ENCODE peak calls at places on chromosome X, in eight cellular contexts. M is GM06990, V is mucosa of descending colon, S is transverse colon, W is heart right ventricle, O is astrocyte of the spinal cord, B is fibroblast of mammary gland, C is A673. Z is an unnamed sample.

GRCh38 chrX:38458071-38458470 is 103.3 kb upstream of the TSPAN7 start:
- DNase-seq in C (peak; percentile 6), V (peak; percentile 15), W (no peak), B (peak; percentile 3), S (no peak), O (no peak), M (no peak), Z (no peak)

GRCh38 chrX:154805696-154806091 is 409 bp upstream of the MPP1 start:
- DNase-seq in O (peak; percentile 22), W (no peak), M (no peak), V (no peak), B (peak; percentile 16), S (no peak), C (peak; percentile 3), Z (no peak)

GRCh38 chrX:150692296-150692695 is 900 bp upstream of the MTMR1 start:
- DNase-seq in V (no peak), W (no peak), M (no peak), S (no peak), C (no peak), O (no peak), B (no peak), Z (no peak)

GRCh38 chrX:16822723-16823122 is 36.5 kb downstream of the TXLNG start:
- DNase-seq in M (no peak), W (no peak), O (peak; percentile 76), C (no peak), B (peak; percentile 85), V (no peak), S (no peak), Z (no peak)

GRCh38 chrX:6904178-6904577 is 243.3 kb upstream of the STS start:
- DNase-seq in O (no peak), V (no peak), C (no peak), S (no peak), M (no peak), W (no peak), B (no peak), Z (no peak)

GRCh38 chrX:47273011-47273730 is 40.4 kb downstream of the USP11 start:
- DNase-seq in V (no peak), B (no peak), C (no peak), M (no peak), O (no peak), W (no peak), S (no peak), Z (no peak)

GRCh38 chrX:40168183-40169015 is 70.6 kb upstream of the BCOR start:
- DNase-seq in V (no peak), M (no peak), O (no peak), W (no peak), S (no peak), B (no peak), C (no peak), Z (no peak)

GRCh38 chrX:46125139-46125538 is 420.1 kb downstream of the ZNF674 start:
- DNase-seq in M (no peak), C (peak; percentile 3), B (peak; percentile 27), W (no peak), S (no peak), O (peak; percentile 1), V (no peak), Z (no peak)

GRCh38 chrX:110182362-110182761 is 135.5 kb downstream of the AMMECR1 start:
- DNase-seq in V (no peak), C (no peak), W (no peak), O (no peak), B (peak; percentile 72), M (no peak), S (no peak), Z (no peak)

GRCh38 chrX:24647257-24648058 is at the start of gene PCYT1B:
- DNase-seq in V (peak; percentile 34), O (peak; percentile 69), B (peak; percentile 54), S (peak; percentile 40), W (peak; percentile 45), M (peak; percentile 26), C (peak; percentile 81), Z (no peak)

GRCh38 chrX:124426273-124426672 is 79.9 kb downstream of the SH2D1A start:
- DNase-seq in W (no peak), O (no peak), B (no peak), V (no peak), C (no peak), S (no peak), M (no peak), Z (no peak)

GRCh38 chrX:128698528-128698927 is 646.3 kb upstream of the ACTRT1 start:
- DNase-seq in M (no peak), S (no peak), C (peak; percentile 30), O (no peak), V (no peak), W (no peak), B (peak; percentile 0), Z (no peak)

GRCh38 chrX:140765043-140765784 is 55.7 kb downstream of the LINC00632 start:
- DNase-seq in W (no peak), C (no peak), S (no peak), M (no peak), V (no peak), O (peak; percentile 38), B (peak; percentile 65), Z (no peak)

GRCh38 chrX:104135677-104136076 is 21.1 kb downstream of the SLC25A53 start:
- DNase-seq in B (no peak), V (no peak), M (no peak), C (no peak), S (no peak), W (no peak), O (peak; percentile 3), Z (no peak)

GRCh38 chrX:53447441-53447840 is 13.3 kb upstream of the HSD17B10 start:
- DNase-seq in V (no peak), B (no peak), M (no peak), C (no peak), W (no peak), O (no peak), S (no peak), Z (no peak)

GRCh38 chrX:10125248-10125615 is 31.5 kb upstream of the CLCN4 start:
- DNase-seq in O (no peak), B (no peak), W (no peak), V (no peak), C (no peak), S (no peak), M (no peak), Z (no peak)

GRCh38 chrX:114611018-114611619 is 27.2 kb downstream of the HTR2C start:
- DNase-seq in S (peak; percentile 14), B (peak; percentile 63), O (peak; percentile 44), V (peak; percentile 40), C (peak; percentile 61), M (peak; percentile 3), W (no peak), Z (peak; percentile 1)

GRCh38 chrX:10457092-10457491 is 163.3 kb downstream of the MID1 start:
- DNase-seq in O (no peak), V (no peak), B (peak; percentile 68), W (no peak), C (no peak), S (no peak), M (no peak), Z (no peak)

GRCh38 chrX:138908577-138908976 is 197.1 kb upstream of the FGF13 start:
- DNase-seq in S (no peak), M (no peak), W (no peak), V (no peak), B (peak; percentile 22), C (no peak), O (no peak), Z (no peak)

GRCh38 chrX:49919617-49920016 is 2.8 kb upstream of the CLCN5 start:
- DNase-seq in O (peak; percentile 28), S (peak; percentile 22), W (peak; percentile 8), M (no peak), V (peak; percentile 33), C (peak; percentile 58), B (peak; percentile 45), Z (no peak)

GRCh38 chrX:63961964-63962363 is 176.9 kb upstream of the ARHGEF9 start:
- DNase-seq in B (no peak), V (no peak), C (no peak), W (no peak), S (no peak), O (no peak), M (no peak), Z (no peak)

DNA sequence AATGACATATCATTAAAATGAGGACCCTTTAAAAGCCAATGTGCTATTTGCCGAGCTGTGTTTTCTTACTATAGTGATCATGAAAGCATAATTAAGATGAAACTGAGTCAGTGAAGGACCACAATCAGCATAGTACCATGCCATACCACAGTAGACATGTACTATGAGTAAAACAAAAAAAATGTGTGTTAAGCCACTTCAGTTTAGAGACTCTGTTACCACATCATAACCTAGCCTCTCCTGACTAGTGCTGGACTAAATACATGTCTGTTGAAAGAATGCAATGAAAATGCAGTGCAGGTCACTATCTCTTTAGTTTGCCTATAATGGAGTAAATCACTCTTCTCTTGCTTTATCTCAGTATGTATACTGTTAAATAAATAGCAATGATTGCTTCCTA is 12.3 kb upstream of the DDX53 start:
- DNase-seq in M (no peak), O (peak; percentile 23), B (peak; percentile 10), S (no peak), C (no peak), V (no peak), W (no peak), Z (no peak)
- TF ChIP-seq CTCF in M (no peak), O (no peak), B (no peak), S (no peak), C (no peak), V (no peak), W (no peak), Z (no peak)

GRCh38 chrX:131827935-131828334 is 195.2 kb upstream of the STK26 start:
- DNase-seq in O (peak; percentile 20), B (no peak), C (peak; percentile 75), W (no peak), M (peak; percentile 33), V (no peak), S (no peak), Z (no peak)

GRCh38 chrX:131816551-131817136 is 206.5 kb upstream of the STK26 start:
- DNase-seq in B (peak; percentile 75), C (no peak), V (peak; percentile 61), W (no peak), M (peak; percentile 78), O (peak; percentile 85), S (peak; percentile 87), Z (no peak)

GRCh38 chrX:131826572-131826971 is 196.5 kb upstream of the STK26 start:
- DNase-seq in C (no peak), W (no peak), S (no peak), M (no peak), O (no peak), B (no peak), V (no peak), Z (no peak)

GRCh38 chrX:131818297-131818936 is 204.7 kb upstream of the STK26 start:
- DNase-seq in O (no peak), V (no peak), W (no peak), C (no peak), S (no peak), B (no peak), M (no peak), Z (no peak)

GRCh38 chrX:131821945-131822622 is 201.0 kb upstream of the STK26 start:
- DNase-seq in O (peak; percentile 86), V (no peak), C (peak; percentile 80), B (peak; percentile 80), W (no peak), M (peak; percentile 67), S (peak; percentile 84), Z (no peak)
- H3K4me3 ChIP-seq in O (peak overlapping the region; percentile 44), V (no peak overlapping the region), C (peak overlapping the region; percentile 48), B (peak overlapping the region; percentile 54), W (peak overlapping the region; percentile 32), M (peak overlapping the region; percentile 56), S (peak overlapping the region; percentile 35), Z (no peak overlapping the region)

GRCh38 chrX:74291964-74292891 is 11.8 kb upstream of the ZCCHC13 start:
- DNase-seq in M (peak; percentile 94), V (peak; percentile 92), O (peak; percentile 94), C (peak; percentile 93), W (peak; percentile 84), B (peak; percentile 85), S (peak; percentile 89), Z (peak; percentile 67)
- TF ChIP-seq CTCF in M (peak; percentile 44), V (no peak), O (peak; percentile 14), C (peak; percentile 46), W (peak; percentile 19), B (no peak), S (no peak), Z (peak; percentile 25)

GRCh38 chrX:106177982-106178321 is 9.8 kb downstream of the PWWP3B start:
- DNase-seq in V (no peak), W (no peak), O (peak; percentile 9), M (no peak), B (no peak), C (no peak), S (no peak), Z (no peak)
- H3K4me3 ChIP-seq in V (no peak overlapping the region), W (no peak overlapping the region), O (peak overlapping the region; percentile 37), M (no peak overlapping the region), B (no peak overlapping the region), C (no peak overlapping the region), S (no peak overlapping the region), Z (no peak overlapping the region)

Z was measured in GM12864.